ENCODE peak calls at places on chromosome 4, in five cellular contexts. One of them, this sample, is unnamed.

GRCh38 chr4:153612878-153613277 is 71.2 kb upstream of the TLR2 start:
- DNase-seq in amniotic stem cell: no peak
- DNase-seq in NB4: no peak
- DNase-seq in non-pigmented ciliary epithelial cell: no peak
- DNase-seq in MM.1S: no peak
- DNase-seq in this sample: no peak

GRCh38 chr4:27194599-27194998 is 334.0 kb downstream of the STIM2 start:
- DNase-seq in amniotic stem cell: no peak
- DNase-seq in NB4: no peak
- DNase-seq in non-pigmented ciliary epithelial cell: no peak
- DNase-seq in MM.1S: no peak
- DNase-seq in this sample: no peak

GRCh38 chr4:161647757-161648156 is 516.0 kb downstream of the FSTL5 start:
- DNase-seq in amniotic stem cell: no peak
- DNase-seq in NB4: no peak
- DNase-seq in non-pigmented ciliary epithelial cell: no peak
- DNase-seq in MM.1S: no peak
- DNase-seq in this sample: no peak

GRCh38 chr4:98430708-98431403 is 169.7 kb downstream of the RAP1GDS1 start:
- DNase-seq in amniotic stem cell: peak; percentile 32
- DNase-seq in NB4: no peak
- DNase-seq in non-pigmented ciliary epithelial cell: peak; percentile 95
- DNase-seq in MM.1S: no peak
- DNase-seq in this sample: no peak

GRCh38 chr4:118224239-118224829 is 128.5 kb downstream of the PRSS12 start:
- DNase-seq in amniotic stem cell: peak; percentile 55
- DNase-seq in NB4: peak; percentile 77
- DNase-seq in non-pigmented ciliary epithelial cell: peak; percentile 31
- DNase-seq in MM.1S: peak; percentile 52
- DNase-seq in this sample: peak; percentile 58

GRCh38 chr4:168415911-168416310 is 64.4 kb downstream of the DDX60L start:
- DNase-seq in amniotic stem cell: no peak
- DNase-seq in NB4: no peak
- DNase-seq in non-pigmented ciliary epithelial cell: no peak
- DNase-seq in MM.1S: no peak
- DNase-seq in this sample: no peak

GRCh38 chr4:93394488-93395185 is 433.9 kb upstream of the ATOH1 start:
- DNase-seq in amniotic stem cell: no peak
- DNase-seq in NB4: no peak
- DNase-seq in non-pigmented ciliary epithelial cell: no peak
- DNase-seq in MM.1S: no peak
- DNase-seq in this sample: no peak

GRCh38 chr4:80072607-80073361 is at the start of gene ANTXR2:
- DNase-seq in amniotic stem cell: peak; percentile 93
- DNase-seq in NB4: peak; percentile 94
- DNase-seq in non-pigmented ciliary epithelial cell: peak; percentile 83
- DNase-seq in MM.1S: peak; percentile 56
- DNase-seq in this sample: peak; percentile 88

GRCh38 chr4:15963001-15963451 is at the start of gene FGFBP2:
- DNase-seq in amniotic stem cell: peak; percentile 34
- DNase-seq in NB4: peak; percentile 72
- DNase-seq in non-pigmented ciliary epithelial cell: no peak
- DNase-seq in MM.1S: no peak
- DNase-seq in this sample: peak; percentile 45

GRCh38 chr4:143699331-143700059 is 980 bp downstream of the FREM3 start:
- DNase-seq in amniotic stem cell: no peak
- DNase-seq in NB4: no peak
- DNase-seq in non-pigmented ciliary epithelial cell: no peak
- DNase-seq in MM.1S: no peak
- DNase-seq in this sample: no peak

GRCh38 chr4:25878676-25879075 is 15.9 kb upstream of the SEL1L3 start:
- DNase-seq in amniotic stem cell: no peak
- DNase-seq in NB4: peak; percentile 43
- DNase-seq in non-pigmented ciliary epithelial cell: no peak
- DNase-seq in MM.1S: no peak
- DNase-seq in this sample: no peak

GRCh38 chr4:29151584-29151983 is 1568.6 kb upstream of the PCDH7 start:
- DNase-seq in amniotic stem cell: no peak
- DNase-seq in NB4: no peak
- DNase-seq in non-pigmented ciliary epithelial cell: no peak
- DNase-seq in MM.1S: no peak
- DNase-seq in this sample: no peak

GRCh38 chr4:121736735-121737351 is 28.1 kb downstream of the SMIM43 start:
- DNase-seq in amniotic stem cell: peak; percentile 74
- DNase-seq in NB4: peak; percentile 51
- DNase-seq in non-pigmented ciliary epithelial cell: no peak
- DNase-seq in MM.1S: peak; percentile 35
- DNase-seq in this sample: peak; percentile 24

GRCh38 chr4:149280886-149281285 is 534.8 kb downstream of the IQCM start:
- DNase-seq in amniotic stem cell: no peak
- DNase-seq in NB4: no peak
- DNase-seq in non-pigmented ciliary epithelial cell: no peak
- DNase-seq in MM.1S: no peak
- DNase-seq in this sample: no peak

GRCh38 chr4:102438873-102439614 is 62.1 kb upstream of the NFKB1 start:
- DNase-seq in amniotic stem cell: peak; percentile 58
- DNase-seq in NB4: no peak
- DNase-seq in non-pigmented ciliary epithelial cell: peak; percentile 85
- DNase-seq in MM.1S: no peak
- DNase-seq in this sample: no peak

GRCh38 chr4:8771666-8772065 is 100.0 kb downstream of the HMX1 start:
- DNase-seq in amniotic stem cell: no peak
- DNase-seq in NB4: peak; percentile 32
- DNase-seq in non-pigmented ciliary epithelial cell: no peak
- DNase-seq in MM.1S: peak; percentile 41
- DNase-seq in this sample: no peak

GRCh38 chr4:83062748-83063147 is 27.8 kb downstream of the COPS4 start:
- DNase-seq in amniotic stem cell: no peak
- DNase-seq in NB4: no peak
- DNase-seq in non-pigmented ciliary epithelial cell: no peak
- DNase-seq in MM.1S: no peak
- DNase-seq in this sample: no peak

GRCh38 chr4:101795704-101796103 is 5.2 kb downstream of the BANK1 start:
- DNase-seq in amniotic stem cell: no peak
- DNase-seq in NB4: no peak
- DNase-seq in non-pigmented ciliary epithelial cell: no peak
- DNase-seq in MM.1S: no peak
- DNase-seq in this sample: no peak

GRCh38 chr4:185534850-185535761 is at the start of gene PDLIM3:
- DNase-seq in amniotic stem cell: peak; percentile 16
- DNase-seq in NB4: no peak
- DNase-seq in non-pigmented ciliary epithelial cell: no peak
- DNase-seq in MM.1S: peak; percentile 77
- DNase-seq in this sample: no peak

GRCh38 chr4:133320576-133321170 is 171.6 kb downstream of the PCDH10 start:
- DNase-seq in amniotic stem cell: no peak
- DNase-seq in NB4: peak; percentile 36
- DNase-seq in non-pigmented ciliary epithelial cell: peak; percentile 3
- DNase-seq in MM.1S: peak; percentile 43
- DNase-seq in this sample: peak; percentile 54

GRCh38 chr4:7753931-7754465 is 185.7 kb downstream of the AFAP1 start:
- DNase-seq in amniotic stem cell: no peak
- DNase-seq in NB4: no peak
- DNase-seq in non-pigmented ciliary epithelial cell: no peak
- DNase-seq in MM.1S: peak; percentile 37
- DNase-seq in this sample: no peak

GRCh38 chr4:183362916-183363542 is 40.8 kb upstream of the CLDN24 start:
- DNase-seq in amniotic stem cell: no peak
- DNase-seq in NB4: no peak
- DNase-seq in non-pigmented ciliary epithelial cell: no peak
- DNase-seq in MM.1S: no peak
- DNase-seq in this sample: no peak

GRCh38 chr4:106809083-106809482 is 227.0 kb downstream of the DKK2 start:
- DNase-seq in amniotic stem cell: peak; percentile 13
- DNase-seq in NB4: peak; percentile 73
- DNase-seq in non-pigmented ciliary epithelial cell: no peak
- DNase-seq in MM.1S: peak; percentile 40
- DNase-seq in this sample: peak; percentile 70

GRCh38 chr4:185467101-185467500 is 4.4 kb downstream of the CCDC110 start:
- DNase-seq in amniotic stem cell: peak; percentile 3
- DNase-seq in NB4: no peak
- DNase-seq in non-pigmented ciliary epithelial cell: no peak
- DNase-seq in MM.1S: no peak
- DNase-seq in this sample: no peak

GRCh38 chr4:36004231-36004851 is 240.0 kb downstream of the ARAP2 start:
- DNase-seq in amniotic stem cell: no peak
- DNase-seq in NB4: no peak
- DNase-seq in non-pigmented ciliary epithelial cell: no peak
- DNase-seq in MM.1S: no peak
- DNase-seq in this sample: no peak

GRCh38 chr4:111537165-111537564 is 608.1 kb upstream of the FAM241A start:
- DNase-seq in amniotic stem cell: no peak
- DNase-seq in NB4: no peak
- DNase-seq in non-pigmented ciliary epithelial cell: no peak
- DNase-seq in MM.1S: no peak
- DNase-seq in this sample: no peak

GRCh38 chr4:137610960-137611359 is 78.7 kb upstream of the PCDH18 start:
- DNase-seq in amniotic stem cell: no peak
- DNase-seq in NB4: peak; percentile 3
- DNase-seq in non-pigmented ciliary epithelial cell: no peak
- DNase-seq in MM.1S: peak; percentile 9
- DNase-seq in this sample: no peak

GRCh38 chr4:126268106-126268505 is 953.4 kb downstream of the FAT4 start:
- DNase-seq in amniotic stem cell: no peak
- DNase-seq in NB4: no peak
- DNase-seq in non-pigmented ciliary epithelial cell: peak; percentile 28
- DNase-seq in MM.1S: no peak
- DNase-seq in this sample: no peak

GRCh38 chr4:76251448-76252270 is at the start of gene FAM47E:
- DNase-seq in amniotic stem cell: peak; percentile 13
- DNase-seq in NB4: peak; percentile 40
- DNase-seq in non-pigmented ciliary epithelial cell: no peak
- DNase-seq in MM.1S: peak; percentile 69
- DNase-seq in this sample: no peak

GRCh38 chr4:47390438-47391125 is 72.9 kb downstream of the COMMD8 start:
- DNase-seq in amniotic stem cell: no peak
- DNase-seq in NB4: no peak
- DNase-seq in non-pigmented ciliary epithelial cell: no peak
- DNase-seq in MM.1S: no peak
- DNase-seq in this sample: no peak

GRCh38 chr4:183831026-183831446 is 74.1 kb upstream of the STOX2 start:
- DNase-seq in amniotic stem cell: no peak
- DNase-seq in NB4: no peak
- DNase-seq in non-pigmented ciliary epithelial cell: no peak
- DNase-seq in MM.1S: no peak
- DNase-seq in this sample: no peak

GRCh38 chr4:87375719-87376291 is 15.2 kb downstream of the HSD17B11 start:
- DNase-seq in amniotic stem cell: peak; percentile 22
- DNase-seq in NB4: peak; percentile 65
- DNase-seq in non-pigmented ciliary epithelial cell: peak; percentile 59
- DNase-seq in MM.1S: peak; percentile 45
- DNase-seq in this sample: peak; percentile 59

GRCh38 chr4:10182446-10183424 is 66.1 kb upstream of the WDR1 start:
- DNase-seq in amniotic stem cell: no peak
- DNase-seq in NB4: no peak
- DNase-seq in non-pigmented ciliary epithelial cell: no peak
- DNase-seq in MM.1S: no peak
- DNase-seq in this sample: no peak

GRCh38 chr4:93337196-93337595 is 491.4 kb upstream of the ATOH1 start:
- DNase-seq in amniotic stem cell: no peak
- DNase-seq in NB4: no peak
- DNase-seq in non-pigmented ciliary epithelial cell: no peak
- DNase-seq in MM.1S: no peak
- DNase-seq in this sample: no peak

GRCh38 chr4:110612631-110613269 is 10.1 kb downstream of the PITX2 start:
- DNase-seq in amniotic stem cell: no peak
- DNase-seq in NB4: no peak
- DNase-seq in non-pigmented ciliary epithelial cell: no peak
- DNase-seq in MM.1S: no peak
- DNase-seq in this sample: no peak

GRCh38 chr4:70915874-70916559 is 13.8 kb downstream of the MOB1B start:
- DNase-seq in amniotic stem cell: no peak
- DNase-seq in NB4: no peak
- DNase-seq in non-pigmented ciliary epithelial cell: no peak
- DNase-seq in MM.1S: no peak
- DNase-seq in this sample: no peak

GRCh38 chr4:79331126-79331876 is 5.4 kb upstream of the NAA11 start:
- DNase-seq in amniotic stem cell: no peak
- DNase-seq in NB4: peak; percentile 63
- DNase-seq in non-pigmented ciliary epithelial cell: no peak
- DNase-seq in MM.1S: peak; percentile 63
- DNase-seq in this sample: no peak

GRCh38 chr4:85302193-85302736 is 172.7 kb upstream of the ARHGAP24 start:
- DNase-seq in amniotic stem cell: no peak
- DNase-seq in NB4: no peak
- DNase-seq in non-pigmented ciliary epithelial cell: no peak
- DNase-seq in MM.1S: no peak
- DNase-seq in this sample: no peak

GRCh38 chr4:128256539-128256938 is 31.1 kb downstream of the PGRMC2 start:
- DNase-seq in amniotic stem cell: no peak
- DNase-seq in NB4: no peak
- DNase-seq in non-pigmented ciliary epithelial cell: no peak
- DNase-seq in MM.1S: peak; percentile 53
- DNase-seq in this sample: no peak

This sample was measured in AML-193.